ENCODE peak calls at places on chromosomes 4 and X, in eight cellular contexts. L is lower lobe of right lung, M is trophoblast cell, Z is hepatocyte, R is iPS DF 6.9, B is heart left ventricle, Y is DND-41, T is esophagus squamous epithelium. N is an unnamed sample. For H3K27me3, the result is how much of the 10 kb centered on the place peaks cover.

GRCh38 chrX:80812176-80812575 is 2.5 kb upstream of the BRWD3 start:
- DNase-seq in L (peak), B (peak), Y (peak), M (no peak), Z (peak), R (no peak), T (no peak), N (peak)

GRCh38 chr4:162497564-162498167 is 333.9 kb upstream of the FSTL5 start:
- DNase-seq in Y (peak), Z (peak), M (peak), L (no peak), B (no peak), T (no peak), R (no peak), N (no peak)

GRCh38 chrX:57519578-57520118 is 72.2 kb upstream of the ZXDB start:
- DNase-seq in B (no peak), R (no peak), L (no peak), T (no peak), Y (no peak), M (no peak), Z (no peak), N (no peak)

GRCh38 chrX:153448556-153449280 is 2.9 kb upstream of the TREX2 start:
- DNase-seq in L (no peak), B (no peak), T (no peak), Y (no peak), Z (no peak), M (no peak), R (no peak), N (no peak)

GRCh38 chr4:94575652-94576051 is 123.9 kb downstream of the PDLIM5 start:
- DNase-seq in B (no peak), Y (no peak), L (no peak), T (no peak), Z (no peak), M (no peak), R (no peak), N (no peak)

GRCh38 chrX:107566603-107567262 is 61.6 kb upstream of the PRPS1 start:
- DNase-seq in B (no peak), Y (no peak), R (no peak), L (no peak), M (peak), T (no peak), Z (no peak), N (no peak)

GRCh38 chr4:80188801-80189458 is 8.4 kb upstream of the PRDM8 start:
- DNase-seq in B (no peak), T (no peak), Y (no peak), Z (no peak), M (no peak), R (no peak), L (no peak), N (no peak)

GRCh38 chrX:22383988-22384387 is 111.3 kb downstream of the CBLL2 start:
- DNase-seq in B (no peak), Z (no peak), M (no peak), R (peak), L (no peak), T (no peak), Y (no peak), N (no peak)

GRCh38 chr4:168411318-168412150 is 68.8 kb downstream of the DDX60L start:
- DNase-seq in L (no peak), Z (no peak), T (no peak), R (no peak), Y (peak), M (no peak), B (peak), N (no peak)

GRCh38 chrX:131704136-131704695 is 160.3 kb downstream of the OR13H1 start:
- DNase-seq in M (peak), T (peak), Y (no peak), B (peak), L (no peak), R (no peak), Z (no peak), N (no peak)
- H3K4me3 ChIP-seq in M (no peak), T (peak), Y (no peak), B (no peak), L (no peak), R (no peak), Z (no peak), N (peak)

DNA sequence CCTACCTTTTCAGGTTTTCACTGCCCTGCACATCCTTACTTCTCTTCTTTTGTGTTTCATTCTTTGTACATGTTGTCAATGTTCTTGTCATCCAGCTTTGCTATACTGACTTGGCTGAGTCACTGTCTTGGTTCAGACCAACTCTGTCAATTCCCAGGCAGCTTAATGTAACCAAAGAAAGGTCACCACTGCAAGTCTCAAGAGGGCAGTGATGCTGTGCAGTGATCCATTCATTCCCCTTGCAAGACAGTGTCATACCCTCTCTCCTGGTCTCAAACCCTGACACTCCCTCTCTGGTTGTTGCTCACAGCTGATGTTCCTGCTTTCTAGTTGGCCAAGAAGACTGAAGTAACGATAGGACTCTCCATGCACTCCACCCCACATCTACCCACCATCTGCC is 17.5 kb downstream of the RAB39B start:
- DNase-seq in M (no peak), B (no peak), Y (no peak), T (no peak), R (no peak), Z (no peak), L (no peak), N (no peak)
- H3K27me3 ChIP-seq in M (under half), B (under half), Y (under half), T (under half), R (under half), Z (under half), L (under half), N (under half)

GRCh38 chr4:84583871-84584373 is 995 bp downstream of the CDS1 start:
- DNase-seq in L (no peak), T (no peak), Z (no peak), Y (no peak), M (peak), R (no peak), B (peak), N (no peak)
- H3K27ac ChIP-seq in L (peak), T (peak), Z (peak), Y (no peak), M (peak), R (no peak), B (peak), N (no peak)

GRCh38 chr4:159224412-159224811 is 121.5 kb downstream of the RAPGEF2 start:
- DNase-seq in B (no peak), R (no peak), Y (no peak), L (no peak), M (no peak), Z (no peak), T (no peak), N (no peak)

GRCh38 chr4:159232465-159233106 is 129.7 kb downstream of the RAPGEF2 start:
- DNase-seq in L (no peak), Z (no peak), M (no peak), R (no peak), T (no peak), B (no peak), Y (no peak), N (no peak)

GRCh38 chr4:159229164-159229563 is 126.3 kb downstream of the RAPGEF2 start:
- DNase-seq in R (no peak), B (no peak), L (no peak), M (peak), T (no peak), Z (peak), Y (no peak), N (no peak)

GRCh38 chr4:159227378-159227777 is 124.5 kb downstream of the RAPGEF2 start:
- DNase-seq in T (no peak), Z (no peak), R (no peak), Y (no peak), L (no peak), M (no peak), B (no peak), N (no peak)

GRCh38 chr4:159227984-159228383 is 125.1 kb downstream of the RAPGEF2 start:
- DNase-seq in Y (no peak), R (no peak), Z (peak), M (peak), T (no peak), B (peak), L (peak), N (no peak)
- H3K4me3 ChIP-seq in Y (no peak), R (no peak), Z (peak), M (no peak), T (peak), B (peak), L (peak), N (no peak)

DNA sequence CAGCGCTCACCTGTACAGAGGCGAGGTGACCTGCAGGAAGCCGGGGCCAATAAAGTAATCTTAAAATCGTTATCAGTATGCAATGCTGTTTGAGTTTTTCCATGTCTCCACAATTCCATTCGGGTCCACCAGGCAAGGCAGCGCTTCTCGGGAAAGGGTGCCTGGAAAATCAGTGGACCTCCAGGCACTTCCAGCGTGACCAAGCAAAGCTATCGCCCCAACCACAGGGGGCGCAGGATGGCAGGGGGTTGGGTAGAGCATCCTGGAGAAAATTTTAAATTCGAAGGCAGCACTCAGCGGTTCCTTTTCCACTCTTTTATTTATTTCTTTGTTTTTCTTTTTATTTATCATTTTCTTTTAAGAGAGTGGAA is 5.4 kb upstream of the SOX3 start:
- DNase-seq in L (no peak), Z (no peak), Y (no peak), B (no peak), M (no peak), R (no peak), T (no peak), N (no peak)
- H3K27me3 ChIP-seq in L (half or more), Z (half or more), Y (under half), B (half or more), M (under half), R (under half), T (under half), N (under half)

N was measured in CD4-positive, CD25-positive, alpha-beta regulatory T cell.